ENCODE peak calls at places on chromosome 10, in nine cellular contexts. U, S, A, G, I, W, R, Z and H are unnamed samples.

GRCh38 chr10:67098460-67098859 is 172.6 kb downstream of the LRRTM3 start:
- DNase-seq in Z (no peak), G (no peak), W (no peak), R (no peak), I (no peak), A (no peak), S (no peak), U (no peak), H (no peak)

GRCh38 chr10:95214793-95215192 is 20.8 kb downstream of the ACSM6 start:
- DNase-seq in S (peak), A (no peak), Z (no peak), W (no peak), I (no peak), U (no peak), R (no peak), G (no peak), H (no peak)

GRCh38 chr10:51063659-51064535 is 10.4 kb upstream of the PRKG1 start:
- DNase-seq in I (no peak), W (no peak), A (no peak), G (peak), U (no peak), R (peak), S (peak), Z (no peak), H (no peak)

GRCh38 chr10:130814610-130815009 is 496.9 kb downstream of the TCERG1L start:
- DNase-seq in S (no peak), G (no peak), I (no peak), R (no peak), U (no peak), W (no peak), A (no peak), Z (no peak), H (no peak)

GRCh38 chr10:43649149-43649523 is 455 bp upstream of the ZNF32 start:
- DNase-seq in U (no peak), A (no peak), W (no peak), Z (no peak), R (no peak), S (no peak), G (no peak), I (no peak), H (no peak)

GRCh38 chr10:124467165-124467564 is 5.5 kb downstream of the LHPP start:
- DNase-seq in U (no peak), A (no peak), I (no peak), S (no peak), W (no peak), R (no peak), Z (no peak), G (no peak), H (no peak)

GRCh38 chr10:127845756-127846155 is 47.0 kb downstream of the CLRN3 start:
- DNase-seq in W (no peak), I (no peak), G (no peak), Z (no peak), S (no peak), U (no peak), R (no peak), A (no peak), H (no peak)

GRCh38 chr10:43596546-43596945 is 9.7 kb upstream of the ZNF485 start:
- DNase-seq in R (no peak), U (no peak), G (no peak), W (no peak), Z (no peak), S (no peak), I (no peak), A (no peak), H (no peak)

GRCh38 chr10:131195552-131196159 is 115.9 kb downstream of the TCERG1L start:
- DNase-seq in U (peak), A (no peak), R (no peak), W (no peak), I (no peak), S (no peak), G (no peak), Z (no peak), H (no peak)

GRCh38 chr10:80447618-80448190 is 6.4 kb upstream of the TSPAN14 start:
- DNase-seq in A (no peak), R (no peak), Z (no peak), U (no peak), G (no peak), S (no peak), W (no peak), I (no peak), H (no peak)

GRCh38 chr10:44511601-44512000 is 126.7 kb upstream of the CXCL12 start:
- DNase-seq in Z (no peak), I (no peak), A (no peak), G (no peak), R (no peak), S (no peak), W (no peak), U (no peak), H (no peak)

GRCh38 chr10:104437226-104437625 is 83.6 kb downstream of the CFAP58 start:
- DNase-seq in G (no peak), U (no peak), A (no peak), R (no peak), I (no peak), W (no peak), S (no peak), Z (no peak), H (no peak)

GRCh38 chr10:33139191-33139646 is 181.2 kb upstream of the ITGB1 start:
- DNase-seq in I (no peak), G (no peak), Z (no peak), R (no peak), S (peak), U (no peak), A (no peak), W (peak), H (no peak)

GRCh38 chr10:74050653-74051052 is 52.7 kb downstream of the VCL start:
- DNase-seq in G (no peak), I (no peak), A (no peak), U (no peak), R (peak), Z (no peak), S (no peak), W (no peak), H (no peak)

GRCh38 chr10:93294004-93294403 is 188.1 kb downstream of the MYOF start:
- DNase-seq in Z (no peak), W (no peak), G (no peak), S (peak), U (no peak), R (no peak), I (no peak), A (no peak), H (no peak)

GRCh38 chr10:73159038-73159648 is 8.7 kb downstream of the ECD start:
- DNase-seq in S (peak), R (peak), A (no peak), Z (peak), I (peak), G (peak), U (peak), W (peak), H (no peak)

GRCh38 chr10:17175551-17175950 is 25.9 kb downstream of the TRDMT1 start:
- DNase-seq in R (no peak), A (no peak), W (no peak), I (no peak), S (no peak), Z (no peak), U (no peak), G (no peak), H (no peak)

GRCh38 chr10:11058965-11059364 is 41.3 kb downstream of the CELF2 start:
- DNase-seq in U (no peak), R (no peak), I (no peak), W (no peak), S (no peak), A (no peak), Z (no peak), G (peak), H (no peak)

GRCh38 chr10:2146079-2146478 is 408.8 kb upstream of the ADARB2 start:
- DNase-seq in I (no peak), G (no peak), S (no peak), Z (no peak), W (no peak), U (no peak), R (no peak), A (no peak), H (no peak)

GRCh38 chr10:25555865-25556264 is 378.2 kb upstream of the MYO3A start:
- DNase-seq in Z (no peak), W (no peak), A (no peak), I (no peak), R (no peak), U (no peak), S (peak), G (no peak), H (no peak)

GRCh38 chr10:132981173-132981555 is 38.8 kb upstream of the CFAP46 start:
- DNase-seq in U (peak), S (no peak), A (peak), Z (no peak), G (no peak), I (no peak), R (no peak), W (no peak), H (no peak)

GRCh38 chr10:55065185-55065584 is 264.2 kb upstream of the PCDH15 start:
- DNase-seq in G (no peak), R (peak), U (no peak), S (no peak), I (no peak), A (no peak), W (no peak), Z (no peak), H (no peak)

GRCh38 chr10:33032354-33033254 is 74.6 kb upstream of the ITGB1 start:
- DNase-seq in R (peak), I (no peak), W (no peak), A (no peak), S (peak), G (no peak), U (no peak), Z (no peak), H (no peak)

GRCh38 chr10:11260136-11260535 is 242.5 kb downstream of the CELF2 start:
- DNase-seq in U (no peak), R (no peak), S (no peak), G (no peak), Z (no peak), I (no peak), A (no peak), W (no peak), H (no peak)

GRCh38 chr10:34768261-34768971 is 46.7 kb downstream of the PARD3 start:
- DNase-seq in R (peak), W (no peak), S (peak), G (no peak), U (no peak), I (peak), Z (peak), A (peak), H (peak)

GRCh38 chr10:101286248-101287046 is 57.2 kb upstream of the LBX1 start:
- DNase-seq in U (no peak), I (no peak), S (no peak), R (no peak), Z (no peak), W (no peak), G (no peak), A (no peak), H (no peak)

GRCh38 chr10:120511165-120511564 is 54.1 kb downstream of the PLPP4 start:
- DNase-seq in I (no peak), S (no peak), U (no peak), R (no peak), W (no peak), Z (no peak), G (no peak), A (no peak), H (no peak)

GRCh38 chr10:126917975-126918908 is 13.0 kb downstream of the DOCK1 start:
- DNase-seq in A (no peak), S (no peak), Z (no peak), I (no peak), G (no peak), U (no peak), W (no peak), R (no peak), H (peak)

GRCh38 chr10:96718304-96718990 is 1.9 kb downstream of the PIK3AP1 start:
- DNase-seq in U (no peak), G (no peak), R (no peak), W (no peak), A (no peak), Z (no peak), I (no peak), S (no peak), H (no peak)

GRCh38 chr10:96716396-96716795 is 3.9 kb downstream of the PIK3AP1 start:
- DNase-seq in A (no peak), R (no peak), U (no peak), G (no peak), I (no peak), Z (no peak), S (no peak), W (no peak), H (no peak)

GRCh38 chr10:96711048-96711713 is 9.1 kb downstream of the PIK3AP1 start:
- DNase-seq in R (no peak), U (no peak), A (no peak), W (no peak), I (no peak), S (no peak), G (no peak), Z (no peak), H (no peak)

GRCh38 chr10:96714031-96714590 is 6.2 kb downstream of the PIK3AP1 start:
- DNase-seq in A (no peak), Z (no peak), I (no peak), S (no peak), U (no peak), G (no peak), W (no peak), R (peak), H (no peak)

GRCh38 chr10:96714856-96715255 is 5.5 kb downstream of the PIK3AP1 start:
- DNase-seq in U (no peak), W (no peak), I (no peak), R (no peak), Z (no peak), G (no peak), A (no peak), S (no peak), H (no peak)
- H3K27ac ChIP-seq in U (no peak), W (no peak), I (no peak), R (no peak), Z (no peak), G (no peak), A (no peak), S (no peak), H (no peak)

GRCh38 chr10:86786368-86786767 is 29.9 kb downstream of the BMPR1A start:
- DNase-seq in Z (no peak), U (no peak), A (no peak), R (peak), G (no peak), S (no peak), W (no peak), I (no peak), H (no peak)
- H3K27ac ChIP-seq in Z (peak), U (no peak), A (no peak), R (no peak), G (no peak), S (no peak), W (no peak), I (peak), H (no peak)

GRCh38 chr10:14586901-14587300 is 187.8 kb downstream of the FAM107B start:
- DNase-seq in R (peak), A (no peak), G (no peak), Z (peak), S (no peak), W (peak), I (no peak), U (no peak), H (no peak)

GRCh38 chr10:14584643-14585042 is 190.1 kb downstream of the FAM107B start:
- DNase-seq in R (no peak), W (no peak), U (no peak), I (no peak), A (no peak), Z (no peak), S (no peak), G (no peak), H (no peak)

GRCh38 chr10:14585287-14586193 is 189.2 kb downstream of the FAM107B start:
- DNase-seq in Z (no peak), U (no peak), A (no peak), I (no peak), R (no peak), S (no peak), G (no peak), W (no peak), H (no peak)

GRCh38 chr10:14587540-14588083 is 187.1 kb downstream of the FAM107B start:
- DNase-seq in S (no peak), W (no peak), R (no peak), U (no peak), Z (no peak), A (no peak), G (no peak), I (no peak), H (no peak)

GRCh38 chr10:14588084-14588937 is 186.4 kb downstream of the FAM107B start:
- DNase-seq in W (no peak), R (no peak), G (peak), I (no peak), S (peak), Z (no peak), A (no peak), U (no peak), H (no peak)
- H3K27ac ChIP-seq in W (peak), R (peak), G (peak), I (no peak), S (peak), Z (peak), A (peak), U (no peak), H (peak)

GRCh38 chr10:119315128-119316001 is 108.0 kb downstream of the GRK5 start:
- DNase-seq in R (no peak), U (no peak), G (peak), Z (peak), S (peak), A (no peak), I (peak), W (peak), H (no peak)
- H3K27ac ChIP-seq in R (no peak), U (no peak), G (peak), Z (peak), S (peak), A (no peak), I (peak), W (no peak), H (no peak)

GRCh38 chr10:28179490-28180099 is 123.3 kb downstream of the MPP7 start:
- DNase-seq in G (peak), R (peak), I (no peak), S (peak), W (no peak), A (no peak), Z (no peak), U (no peak), H (no peak)

GRCh38 chr10:28179006-28179405 is 123.9 kb downstream of the MPP7 start:
- DNase-seq in A (no peak), U (no peak), Z (no peak), G (no peak), W (no peak), R (no peak), S (no peak), I (no peak), H (no peak)

GRCh38 chr10:28180654-28181053 is 122.2 kb downstream of the MPP7 start:
- DNase-seq in A (no peak), G (no peak), Z (no peak), R (no peak), I (no peak), S (no peak), U (no peak), W (no peak), H (no peak)

GRCh38 chr10:28181478-28182096 is 121.3 kb downstream of the MPP7 start:
- DNase-seq in S (no peak), Z (no peak), A (no peak), R (no peak), W (no peak), U (no peak), I (no peak), G (no peak), H (no peak)

DNA sequence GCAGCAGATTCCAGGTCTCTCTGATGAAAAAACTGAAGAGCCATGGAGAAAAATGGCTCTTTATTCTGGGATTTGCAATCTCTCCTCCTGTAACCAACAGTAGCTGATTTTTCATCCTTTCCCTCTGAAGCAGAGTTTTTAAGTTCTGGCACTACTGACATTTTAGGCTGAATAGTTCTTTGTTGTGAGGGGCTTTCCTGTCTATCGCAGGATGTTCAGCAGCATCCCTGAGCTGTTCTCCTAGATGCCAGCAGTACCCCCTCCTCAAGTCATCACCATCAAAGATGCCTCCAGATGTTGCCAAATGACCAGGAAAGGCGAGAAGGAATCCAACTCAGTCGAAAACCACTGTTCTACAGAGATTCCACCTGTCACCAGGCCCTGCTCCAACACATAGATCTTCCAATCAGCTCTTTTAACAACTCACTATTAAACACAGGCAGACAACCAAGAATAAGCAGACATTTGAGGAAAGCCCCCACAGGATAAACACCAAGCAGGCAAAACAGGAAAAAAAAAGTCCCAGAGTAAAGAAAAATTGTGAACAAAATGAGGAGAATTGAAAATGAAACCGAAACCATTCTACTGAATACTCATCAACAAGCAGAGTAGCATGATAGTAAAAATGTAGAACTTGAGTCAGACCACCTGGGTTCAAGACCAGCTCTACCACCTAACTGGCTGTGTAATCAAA is 124.8 kb downstream of the MPP7 start:
- DNase-seq in S (no peak), R (peak), A (no peak), G (no peak), I (no peak), Z (no peak), U (no peak), W (no peak), H (no peak)
- H3K27ac ChIP-seq in S (no peak), R (no peak), A (peak), G (no peak), I (peak), Z (peak), U (no peak), W (no peak), H (no peak)

GRCh38 chr10:29881811-29882210 is 177.6 kb downstream of the JCAD start:
- DNase-seq in U (no peak), A (no peak), R (no peak), W (no peak), Z (no peak), G (no peak), S (no peak), I (no peak), H (no peak)

GRCh38 chr10:29880856-29881255 is 178.5 kb downstream of the JCAD start:
- DNase-seq in R (no peak), Z (no peak), I (no peak), U (no peak), G (no peak), A (no peak), W (no peak), S (no peak), H (no peak)

GRCh38 chr10:29881336-29881751 is 178.0 kb downstream of the JCAD start:
- DNase-seq in S (no peak), Z (no peak), W (no peak), A (no peak), G (no peak), I (peak), U (peak), R (no peak), H (no peak)

GRCh38 chr10:29883231-29883630 is 176.2 kb downstream of the JCAD start:
- DNase-seq in R (no peak), Z (no peak), I (no peak), A (no peak), W (no peak), G (no peak), S (no peak), U (no peak), H (no peak)

DNA sequence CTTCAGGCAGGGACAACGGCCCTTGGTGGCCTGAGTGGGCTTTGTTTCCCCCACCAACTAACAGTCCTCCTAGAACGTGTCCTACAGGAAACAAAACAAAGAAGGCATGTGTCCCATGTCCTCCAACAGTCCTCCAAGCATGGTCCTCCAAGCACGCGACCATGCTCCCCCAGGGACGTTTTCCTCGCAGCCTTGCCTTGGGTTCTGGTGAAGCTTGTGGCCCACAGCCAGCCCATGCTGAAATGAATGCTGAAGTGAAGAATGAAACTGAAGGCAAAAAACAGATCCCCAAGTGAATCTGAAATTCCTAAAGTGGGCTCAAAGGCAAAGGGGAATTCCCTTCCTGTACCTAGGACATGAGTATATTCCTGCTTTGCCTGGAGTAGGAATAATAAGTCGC is 176.6 kb downstream of the JCAD start:
- DNase-seq in U (no peak), W (no peak), G (no peak), A (no peak), I (no peak), Z (no peak), S (no peak), R (no peak), H (no peak)
- H3K27ac ChIP-seq in U (no peak), W (no peak), G (no peak), A (no peak), I (no peak), Z (no peak), S (no peak), R (no peak), H (no peak)